ENCODE peak calls at places on chromosomes 11 and 22, in eight cellular contexts. One of them, this sample, is unnamed.

GRCh38 chr22:32623943-32624342 is 149.3 kb downstream of the FBXO7 start:
- DNase-seq in activated naive CD4-positive, alpha-beta T cell treated with anti-CD3 and anti-CD28 coated beads, Interleukin-2, amount 50 U/mL, for 16 hours: no peak
- DNase-seq in GM04504: peak
- DNase-seq in stimulated activated naive CD4-positive, alpha-beta T cell treated with Interleukin-2 at 50 U/mL for 16 hours: no peak
- DNase-seq in NCI-H1105: no peak
- DNase-seq in stimulated activated CD4-positive, alpha-beta T cell treated with anti-CD3 and anti-CD28 coated beads, TNF-alpha, amount 100 ng/mL, for 48 hours: no peak
- DNase-seq in Ammon's horn: no peak
- DNase-seq in AG10803: peak
- DNase-seq in this sample: peak

GRCh38 chr11:76662656-76663460 is 7.7 kb downstream of the LRRC32 start:
- DNase-seq in stimulated activated CD4-positive, alpha-beta T cell treated with anti-CD3 and anti-CD28 coated beads, TNF-alpha, amount 100 ng/mL, for 48 hours: no peak
- DNase-seq in GM04504: no peak
- DNase-seq in AG10803: no peak
- DNase-seq in Ammon's horn: no peak
- DNase-seq in stimulated activated naive CD4-positive, alpha-beta T cell treated with Interleukin-2 at 50 U/mL for 16 hours: no peak
- DNase-seq in NCI-H1105: no peak
- DNase-seq in activated naive CD4-positive, alpha-beta T cell treated with anti-CD3 and anti-CD28 coated beads, Interleukin-2, amount 50 U/mL, for 16 hours: no peak
- DNase-seq in this sample: no peak

GRCh38 chr11:63589000-63589399 is 25.2 kb downstream of the PLAAT3 start:
- DNase-seq in activated naive CD4-positive, alpha-beta T cell treated with anti-CD3 and anti-CD28 coated beads, Interleukin-2, amount 50 U/mL, for 16 hours: no peak
- DNase-seq in AG10803: no peak
- DNase-seq in Ammon's horn: no peak
- DNase-seq in GM04504: no peak
- DNase-seq in stimulated activated naive CD4-positive, alpha-beta T cell treated with Interleukin-2 at 50 U/mL for 16 hours: no peak
- DNase-seq in NCI-H1105: no peak
- DNase-seq in stimulated activated CD4-positive, alpha-beta T cell treated with anti-CD3 and anti-CD28 coated beads, TNF-alpha, amount 100 ng/mL, for 48 hours: no peak
- DNase-seq in this sample: no peak

GRCh38 chr11:117839234-117839882 is 14.8 kb upstream of the FXYD2 start:
- DNase-seq in Ammon's horn: no peak
- DNase-seq in stimulated activated naive CD4-positive, alpha-beta T cell treated with Interleukin-2 at 50 U/mL for 16 hours: no peak
- DNase-seq in AG10803: no peak
- DNase-seq in stimulated activated CD4-positive, alpha-beta T cell treated with anti-CD3 and anti-CD28 coated beads, TNF-alpha, amount 100 ng/mL, for 48 hours: no peak
- DNase-seq in activated naive CD4-positive, alpha-beta T cell treated with anti-CD3 and anti-CD28 coated beads, Interleukin-2, amount 50 U/mL, for 16 hours: no peak
- DNase-seq in GM04504: no peak
- DNase-seq in NCI-H1105: no peak
- DNase-seq in this sample: no peak

GRCh38 chr11:64348611-64349387 is 8.8 kb downstream of the CCDC88B start:
- DNase-seq in GM04504: no peak
- DNase-seq in NCI-H1105: no peak
- DNase-seq in Ammon's horn: no peak
- DNase-seq in activated naive CD4-positive, alpha-beta T cell treated with anti-CD3 and anti-CD28 coated beads, Interleukin-2, amount 50 U/mL, for 16 hours: no peak
- DNase-seq in AG10803: no peak
- DNase-seq in stimulated activated CD4-positive, alpha-beta T cell treated with anti-CD3 and anti-CD28 coated beads, TNF-alpha, amount 100 ng/mL, for 48 hours: no peak
- DNase-seq in stimulated activated naive CD4-positive, alpha-beta T cell treated with Interleukin-2 at 50 U/mL for 16 hours: no peak
- DNase-seq in this sample: no peak

GRCh38 chr11:73999581-74000306 is 9.1 kb downstream of the UCP3 start:
- DNase-seq in AG10803: no peak
- DNase-seq in GM04504: no peak
- DNase-seq in stimulated activated CD4-positive, alpha-beta T cell treated with anti-CD3 and anti-CD28 coated beads, TNF-alpha, amount 100 ng/mL, for 48 hours: no peak
- DNase-seq in activated naive CD4-positive, alpha-beta T cell treated with anti-CD3 and anti-CD28 coated beads, Interleukin-2, amount 50 U/mL, for 16 hours: no peak
- DNase-seq in NCI-H1105: no peak
- DNase-seq in Ammon's horn: no peak
- DNase-seq in stimulated activated naive CD4-positive, alpha-beta T cell treated with Interleukin-2 at 50 U/mL for 16 hours: no peak
- DNase-seq in this sample: no peak

GRCh38 chr11:120307476-120307875 is 17.6 kb upstream of the TLCD5 start:
- DNase-seq in stimulated activated naive CD4-positive, alpha-beta T cell treated with Interleukin-2 at 50 U/mL for 16 hours: no peak
- DNase-seq in Ammon's horn: no peak
- DNase-seq in AG10803: no peak
- DNase-seq in NCI-H1105: no peak
- DNase-seq in stimulated activated CD4-positive, alpha-beta T cell treated with anti-CD3 and anti-CD28 coated beads, TNF-alpha, amount 100 ng/mL, for 48 hours: no peak
- DNase-seq in activated naive CD4-positive, alpha-beta T cell treated with anti-CD3 and anti-CD28 coated beads, Interleukin-2, amount 50 U/mL, for 16 hours: no peak
- DNase-seq in GM04504: no peak
- DNase-seq in this sample: no peak

GRCh38 chr22:37212174-37212906 is at the start of gene SSTR3:
- DNase-seq in stimulated activated CD4-positive, alpha-beta T cell treated with anti-CD3 and anti-CD28 coated beads, TNF-alpha, amount 100 ng/mL, for 48 hours: no peak
- DNase-seq in Ammon's horn: peak
- DNase-seq in activated naive CD4-positive, alpha-beta T cell treated with anti-CD3 and anti-CD28 coated beads, Interleukin-2, amount 50 U/mL, for 16 hours: peak
- DNase-seq in GM04504: no peak
- DNase-seq in NCI-H1105: peak
- DNase-seq in AG10803: no peak
- DNase-seq in stimulated activated naive CD4-positive, alpha-beta T cell treated with Interleukin-2 at 50 U/mL for 16 hours: no peak
- DNase-seq in this sample: no peak

GRCh38 chr11:2509481-2510001 is 64.7 kb downstream of the KCNQ1 start:
- DNase-seq in GM04504: no peak
- DNase-seq in stimulated activated CD4-positive, alpha-beta T cell treated with anti-CD3 and anti-CD28 coated beads, TNF-alpha, amount 100 ng/mL, for 48 hours: no peak
- DNase-seq in Ammon's horn: peak
- DNase-seq in stimulated activated naive CD4-positive, alpha-beta T cell treated with Interleukin-2 at 50 U/mL for 16 hours: no peak
- DNase-seq in NCI-H1105: no peak
- DNase-seq in AG10803: no peak
- DNase-seq in activated naive CD4-positive, alpha-beta T cell treated with anti-CD3 and anti-CD28 coated beads, Interleukin-2, amount 50 U/mL, for 16 hours: no peak
- DNase-seq in this sample: no peak

GRCh38 chr11:78931891-78932290 is 357.2 kb upstream of the NARS2 start:
- DNase-seq in stimulated activated naive CD4-positive, alpha-beta T cell treated with Interleukin-2 at 50 U/mL for 16 hours: no peak
- DNase-seq in activated naive CD4-positive, alpha-beta T cell treated with anti-CD3 and anti-CD28 coated beads, Interleukin-2, amount 50 U/mL, for 16 hours: no peak
- DNase-seq in AG10803: no peak
- DNase-seq in Ammon's horn: no peak
- DNase-seq in GM04504: no peak
- DNase-seq in stimulated activated CD4-positive, alpha-beta T cell treated with anti-CD3 and anti-CD28 coated beads, TNF-alpha, amount 100 ng/mL, for 48 hours: no peak
- DNase-seq in NCI-H1105: no peak
- DNase-seq in this sample: no peak

GRCh38 chr22:49305215-49305965 is 522.3 kb downstream of the BRD1 start:
- DNase-seq in NCI-H1105: peak
- DNase-seq in stimulated activated CD4-positive, alpha-beta T cell treated with anti-CD3 and anti-CD28 coated beads, TNF-alpha, amount 100 ng/mL, for 48 hours: peak
- DNase-seq in AG10803: no peak
- DNase-seq in activated naive CD4-positive, alpha-beta T cell treated with anti-CD3 and anti-CD28 coated beads, Interleukin-2, amount 50 U/mL, for 16 hours: peak
- DNase-seq in GM04504: no peak
- DNase-seq in Ammon's horn: peak
- DNase-seq in stimulated activated naive CD4-positive, alpha-beta T cell treated with Interleukin-2 at 50 U/mL for 16 hours: peak
- DNase-seq in this sample: no peak

GRCh38 chr22:35349704-35350538 is 31.0 kb upstream of the HMOX1 start:
- DNase-seq in GM04504: no peak
- DNase-seq in stimulated activated CD4-positive, alpha-beta T cell treated with anti-CD3 and anti-CD28 coated beads, TNF-alpha, amount 100 ng/mL, for 48 hours: no peak
- DNase-seq in activated naive CD4-positive, alpha-beta T cell treated with anti-CD3 and anti-CD28 coated beads, Interleukin-2, amount 50 U/mL, for 16 hours: no peak
- DNase-seq in NCI-H1105: peak
- DNase-seq in Ammon's horn: peak
- DNase-seq in AG10803: peak
- DNase-seq in stimulated activated naive CD4-positive, alpha-beta T cell treated with Interleukin-2 at 50 U/mL for 16 hours: no peak
- DNase-seq in this sample: peak

GRCh38 chr11:2777396-2777795 is 77.6 kb upstream of the KCNQ1OT1 start:
- DNase-seq in activated naive CD4-positive, alpha-beta T cell treated with anti-CD3 and anti-CD28 coated beads, Interleukin-2, amount 50 U/mL, for 16 hours: no peak
- DNase-seq in stimulated activated naive CD4-positive, alpha-beta T cell treated with Interleukin-2 at 50 U/mL for 16 hours: no peak
- DNase-seq in stimulated activated CD4-positive, alpha-beta T cell treated with anti-CD3 and anti-CD28 coated beads, TNF-alpha, amount 100 ng/mL, for 48 hours: no peak
- DNase-seq in AG10803: peak
- DNase-seq in GM04504: no peak
- DNase-seq in NCI-H1105: no peak
- DNase-seq in Ammon's horn: no peak
- DNase-seq in this sample: peak

GRCh38 chr11:131121934-131122333 is 205.7 kb upstream of the SNX19 start:
- DNase-seq in GM04504: no peak
- DNase-seq in activated naive CD4-positive, alpha-beta T cell treated with anti-CD3 and anti-CD28 coated beads, Interleukin-2, amount 50 U/mL, for 16 hours: no peak
- DNase-seq in stimulated activated naive CD4-positive, alpha-beta T cell treated with Interleukin-2 at 50 U/mL for 16 hours: no peak
- DNase-seq in stimulated activated CD4-positive, alpha-beta T cell treated with anti-CD3 and anti-CD28 coated beads, TNF-alpha, amount 100 ng/mL, for 48 hours: no peak
- DNase-seq in NCI-H1105: no peak
- DNase-seq in Ammon's horn: no peak
- DNase-seq in AG10803: no peak
- DNase-seq in this sample: no peak

GRCh38 chr22:17086301-17086700 is 1.5 kb downstream of the IL17RA start:
- DNase-seq in stimulated activated naive CD4-positive, alpha-beta T cell treated with Interleukin-2 at 50 U/mL for 16 hours: peak
- DNase-seq in GM04504: no peak
- DNase-seq in AG10803: no peak
- DNase-seq in activated naive CD4-positive, alpha-beta T cell treated with anti-CD3 and anti-CD28 coated beads, Interleukin-2, amount 50 U/mL, for 16 hours: peak
- DNase-seq in NCI-H1105: no peak
- DNase-seq in Ammon's horn: no peak
- DNase-seq in stimulated activated CD4-positive, alpha-beta T cell treated with anti-CD3 and anti-CD28 coated beads, TNF-alpha, amount 100 ng/mL, for 48 hours: no peak
- DNase-seq in this sample: no peak

GRCh38 chr11:128424867-128425285 is 162.5 kb downstream of the ETS1 start:
- DNase-seq in Ammon's horn: no peak
- DNase-seq in GM04504: peak
- DNase-seq in activated naive CD4-positive, alpha-beta T cell treated with anti-CD3 and anti-CD28 coated beads, Interleukin-2, amount 50 U/mL, for 16 hours: no peak
- DNase-seq in NCI-H1105: no peak
- DNase-seq in stimulated activated naive CD4-positive, alpha-beta T cell treated with Interleukin-2 at 50 U/mL for 16 hours: no peak
- DNase-seq in stimulated activated CD4-positive, alpha-beta T cell treated with anti-CD3 and anti-CD28 coated beads, TNF-alpha, amount 100 ng/mL, for 48 hours: no peak
- DNase-seq in AG10803: peak
- DNase-seq in this sample: no peak

GRCh38 chr11:61581931-61582330 is 1.1 kb upstream of the SYT7 start:
- DNase-seq in activated naive CD4-positive, alpha-beta T cell treated with anti-CD3 and anti-CD28 coated beads, Interleukin-2, amount 50 U/mL, for 16 hours: no peak
- DNase-seq in GM04504: no peak
- DNase-seq in Ammon's horn: no peak
- DNase-seq in stimulated activated naive CD4-positive, alpha-beta T cell treated with Interleukin-2 at 50 U/mL for 16 hours: no peak
- DNase-seq in stimulated activated CD4-positive, alpha-beta T cell treated with anti-CD3 and anti-CD28 coated beads, TNF-alpha, amount 100 ng/mL, for 48 hours: no peak
- DNase-seq in NCI-H1105: no peak
- DNase-seq in AG10803: no peak
- DNase-seq in this sample: no peak

GRCh38 chr11:131397666-131398065 is 27.3 kb downstream of the NTM start:
- DNase-seq in NCI-H1105: no peak
- DNase-seq in Ammon's horn: no peak
- DNase-seq in stimulated activated CD4-positive, alpha-beta T cell treated with anti-CD3 and anti-CD28 coated beads, TNF-alpha, amount 100 ng/mL, for 48 hours: no peak
- DNase-seq in AG10803: no peak
- DNase-seq in GM04504: no peak
- DNase-seq in activated naive CD4-positive, alpha-beta T cell treated with anti-CD3 and anti-CD28 coated beads, Interleukin-2, amount 50 U/mL, for 16 hours: no peak
- DNase-seq in stimulated activated naive CD4-positive, alpha-beta T cell treated with Interleukin-2 at 50 U/mL for 16 hours: no peak
- DNase-seq in this sample: no peak

GRCh38 chr11:120432056-120433018 is 79.2 kb upstream of the GRIK4 start:
- DNase-seq in stimulated activated CD4-positive, alpha-beta T cell treated with anti-CD3 and anti-CD28 coated beads, TNF-alpha, amount 100 ng/mL, for 48 hours: no peak
- DNase-seq in GM04504: peak
- DNase-seq in Ammon's horn: peak
- DNase-seq in AG10803: peak
- DNase-seq in stimulated activated naive CD4-positive, alpha-beta T cell treated with Interleukin-2 at 50 U/mL for 16 hours: no peak
- DNase-seq in NCI-H1105: no peak
- DNase-seq in activated naive CD4-positive, alpha-beta T cell treated with anti-CD3 and anti-CD28 coated beads, Interleukin-2, amount 50 U/mL, for 16 hours: no peak
- DNase-seq in this sample: peak

GRCh38 chr11:77142091-77142975 is 14.3 kb downstream of the MYO7A start:
- DNase-seq in GM04504: no peak
- DNase-seq in NCI-H1105: no peak
- DNase-seq in activated naive CD4-positive, alpha-beta T cell treated with anti-CD3 and anti-CD28 coated beads, Interleukin-2, amount 50 U/mL, for 16 hours: no peak
- DNase-seq in stimulated activated CD4-positive, alpha-beta T cell treated with anti-CD3 and anti-CD28 coated beads, TNF-alpha, amount 100 ng/mL, for 48 hours: no peak
- DNase-seq in Ammon's horn: no peak
- DNase-seq in stimulated activated naive CD4-positive, alpha-beta T cell treated with Interleukin-2 at 50 U/mL for 16 hours: no peak
- DNase-seq in AG10803: no peak
- DNase-seq in this sample: no peak

GRCh38 chr11:22566293-22566692 is 59.3 kb downstream of the FANCF start:
- DNase-seq in NCI-H1105: no peak
- DNase-seq in GM04504: no peak
- DNase-seq in activated naive CD4-positive, alpha-beta T cell treated with anti-CD3 and anti-CD28 coated beads, Interleukin-2, amount 50 U/mL, for 16 hours: no peak
- DNase-seq in AG10803: no peak
- DNase-seq in stimulated activated naive CD4-positive, alpha-beta T cell treated with Interleukin-2 at 50 U/mL for 16 hours: no peak
- DNase-seq in stimulated activated CD4-positive, alpha-beta T cell treated with anti-CD3 and anti-CD28 coated beads, TNF-alpha, amount 100 ng/mL, for 48 hours: no peak
- DNase-seq in Ammon's horn: no peak
- DNase-seq in this sample: no peak

GRCh38 chr11:72333657-72334056 is 89.7 kb upstream of the PHOX2A start:
- DNase-seq in stimulated activated CD4-positive, alpha-beta T cell treated with anti-CD3 and anti-CD28 coated beads, TNF-alpha, amount 100 ng/mL, for 48 hours: no peak
- DNase-seq in AG10803: no peak
- DNase-seq in GM04504: no peak
- DNase-seq in activated naive CD4-positive, alpha-beta T cell treated with anti-CD3 and anti-CD28 coated beads, Interleukin-2, amount 50 U/mL, for 16 hours: peak
- DNase-seq in Ammon's horn: peak
- DNase-seq in stimulated activated naive CD4-positive, alpha-beta T cell treated with Interleukin-2 at 50 U/mL for 16 hours: no peak
- DNase-seq in NCI-H1105: no peak
- DNase-seq in this sample: peak

GRCh38 chr11:68550485-68550817 is 89.9 kb downstream of the PPP6R3 start:
- DNase-seq in activated naive CD4-positive, alpha-beta T cell treated with anti-CD3 and anti-CD28 coated beads, Interleukin-2, amount 50 U/mL, for 16 hours: no peak
- DNase-seq in stimulated activated CD4-positive, alpha-beta T cell treated with anti-CD3 and anti-CD28 coated beads, TNF-alpha, amount 100 ng/mL, for 48 hours: no peak
- DNase-seq in GM04504: no peak
- DNase-seq in stimulated activated naive CD4-positive, alpha-beta T cell treated with Interleukin-2 at 50 U/mL for 16 hours: peak
- DNase-seq in NCI-H1105: no peak
- DNase-seq in Ammon's horn: no peak
- DNase-seq in AG10803: peak
- DNase-seq in this sample: peak

GRCh38 chr22:43098356-43098755 is 9.2 kb upstream of the TTLL1 start:
- DNase-seq in stimulated activated CD4-positive, alpha-beta T cell treated with anti-CD3 and anti-CD28 coated beads, TNF-alpha, amount 100 ng/mL, for 48 hours: no peak
- DNase-seq in stimulated activated naive CD4-positive, alpha-beta T cell treated with Interleukin-2 at 50 U/mL for 16 hours: no peak
- DNase-seq in AG10803: no peak
- DNase-seq in GM04504: no peak
- DNase-seq in Ammon's horn: no peak
- DNase-seq in NCI-H1105: no peak
- DNase-seq in activated naive CD4-positive, alpha-beta T cell treated with anti-CD3 and anti-CD28 coated beads, Interleukin-2, amount 50 U/mL, for 16 hours: no peak
- DNase-seq in this sample: no peak

GRCh38 chr11:1534682-1535081 is 37.4 kb downstream of the DUSP8 start:
- DNase-seq in Ammon's horn: no peak
- DNase-seq in stimulated activated naive CD4-positive, alpha-beta T cell treated with Interleukin-2 at 50 U/mL for 16 hours: no peak
- DNase-seq in GM04504: no peak
- DNase-seq in NCI-H1105: no peak
- DNase-seq in stimulated activated CD4-positive, alpha-beta T cell treated with anti-CD3 and anti-CD28 coated beads, TNF-alpha, amount 100 ng/mL, for 48 hours: no peak
- DNase-seq in AG10803: peak
- DNase-seq in activated naive CD4-positive, alpha-beta T cell treated with anti-CD3 and anti-CD28 coated beads, Interleukin-2, amount 50 U/mL, for 16 hours: no peak
- DNase-seq in this sample: peak

GRCh38 chr11:47731466-47731865 is 16.3 kb upstream of the AGBL2 start:
- DNase-seq in GM04504: no peak
- DNase-seq in activated naive CD4-positive, alpha-beta T cell treated with anti-CD3 and anti-CD28 coated beads, Interleukin-2, amount 50 U/mL, for 16 hours: no peak
- DNase-seq in NCI-H1105: no peak
- DNase-seq in Ammon's horn: no peak
- DNase-seq in stimulated activated CD4-positive, alpha-beta T cell treated with anti-CD3 and anti-CD28 coated beads, TNF-alpha, amount 100 ng/mL, for 48 hours: no peak
- DNase-seq in stimulated activated naive CD4-positive, alpha-beta T cell treated with Interleukin-2 at 50 U/mL for 16 hours: no peak
- DNase-seq in AG10803: no peak
- DNase-seq in this sample: no peak

GRCh38 chr11:17012712-17013547 is 1.3 kb downstream of the PLEKHA7 start:
- DNase-seq in GM04504: no peak
- DNase-seq in AG10803: no peak
- DNase-seq in NCI-H1105: no peak
- DNase-seq in Ammon's horn: peak
- DNase-seq in stimulated activated CD4-positive, alpha-beta T cell treated with anti-CD3 and anti-CD28 coated beads, TNF-alpha, amount 100 ng/mL, for 48 hours: no peak
- DNase-seq in stimulated activated naive CD4-positive, alpha-beta T cell treated with Interleukin-2 at 50 U/mL for 16 hours: no peak
- DNase-seq in activated naive CD4-positive, alpha-beta T cell treated with anti-CD3 and anti-CD28 coated beads, Interleukin-2, amount 50 U/mL, for 16 hours: no peak
- DNase-seq in this sample: peak

GRCh38 chr11:1839924-1840779 is 1.4 kb downstream of the TNNI2 start:
- DNase-seq in NCI-H1105: no peak
- DNase-seq in GM04504: no peak
- DNase-seq in stimulated activated CD4-positive, alpha-beta T cell treated with anti-CD3 and anti-CD28 coated beads, TNF-alpha, amount 100 ng/mL, for 48 hours: no peak
- DNase-seq in activated naive CD4-positive, alpha-beta T cell treated with anti-CD3 and anti-CD28 coated beads, Interleukin-2, amount 50 U/mL, for 16 hours: no peak
- DNase-seq in stimulated activated naive CD4-positive, alpha-beta T cell treated with Interleukin-2 at 50 U/mL for 16 hours: no peak
- DNase-seq in AG10803: no peak
- DNase-seq in Ammon's horn: peak
- DNase-seq in this sample: no peak

GRCh38 chr22:24427500-24428164 is at the start of gene ADORA2A:
- DNase-seq in stimulated activated CD4-positive, alpha-beta T cell treated with anti-CD3 and anti-CD28 coated beads, TNF-alpha, amount 100 ng/mL, for 48 hours: peak
- DNase-seq in GM04504: no peak
- DNase-seq in NCI-H1105: no peak
- DNase-seq in Ammon's horn: no peak
- DNase-seq in stimulated activated naive CD4-positive, alpha-beta T cell treated with Interleukin-2 at 50 U/mL for 16 hours: peak
- DNase-seq in activated naive CD4-positive, alpha-beta T cell treated with anti-CD3 and anti-CD28 coated beads, Interleukin-2, amount 50 U/mL, for 16 hours: peak
- DNase-seq in AG10803: no peak
- DNase-seq in this sample: no peak

GRCh38 chr11:64861227-64861970 is 16.9 kb upstream of the CDC42BPG start:
- DNase-seq in GM04504: no peak
- DNase-seq in Ammon's horn: peak
- DNase-seq in AG10803: no peak
- DNase-seq in stimulated activated naive CD4-positive, alpha-beta T cell treated with Interleukin-2 at 50 U/mL for 16 hours: no peak
- DNase-seq in stimulated activated CD4-positive, alpha-beta T cell treated with anti-CD3 and anti-CD28 coated beads, TNF-alpha, amount 100 ng/mL, for 48 hours: no peak
- DNase-seq in activated naive CD4-positive, alpha-beta T cell treated with anti-CD3 and anti-CD28 coated beads, Interleukin-2, amount 50 U/mL, for 16 hours: no peak
- DNase-seq in NCI-H1105: no peak
- DNase-seq in this sample: no peak

GRCh38 chr11:118223576-118223975 is 1.2 kb downstream of the JAML start:
- DNase-seq in NCI-H1105: no peak
- DNase-seq in stimulated activated naive CD4-positive, alpha-beta T cell treated with Interleukin-2 at 50 U/mL for 16 hours: peak
- DNase-seq in stimulated activated CD4-positive, alpha-beta T cell treated with anti-CD3 and anti-CD28 coated beads, TNF-alpha, amount 100 ng/mL, for 48 hours: no peak
- DNase-seq in activated naive CD4-positive, alpha-beta T cell treated with anti-CD3 and anti-CD28 coated beads, Interleukin-2, amount 50 U/mL, for 16 hours: no peak
- DNase-seq in Ammon's horn: no peak
- DNase-seq in GM04504: no peak
- DNase-seq in AG10803: no peak
- DNase-seq in this sample: no peak

GRCh38 chr11:808427-809286 is 1.1 kb upstream of the RPLP2 start:
- DNase-seq in activated naive CD4-positive, alpha-beta T cell treated with anti-CD3 and anti-CD28 coated beads, Interleukin-2, amount 50 U/mL, for 16 hours: no peak
- DNase-seq in AG10803: no peak
- DNase-seq in stimulated activated CD4-positive, alpha-beta T cell treated with anti-CD3 and anti-CD28 coated beads, TNF-alpha, amount 100 ng/mL, for 48 hours: no peak
- DNase-seq in NCI-H1105: no peak
- DNase-seq in Ammon's horn: peak
- DNase-seq in GM04504: peak
- DNase-seq in stimulated activated naive CD4-positive, alpha-beta T cell treated with Interleukin-2 at 50 U/mL for 16 hours: peak
- DNase-seq in this sample: no peak

GRCh38 chr22:45903355-45904149 is 73.4 kb downstream of the WNT7B start:
- DNase-seq in stimulated activated naive CD4-positive, alpha-beta T cell treated with Interleukin-2 at 50 U/mL for 16 hours: no peak
- DNase-seq in stimulated activated CD4-positive, alpha-beta T cell treated with anti-CD3 and anti-CD28 coated beads, TNF-alpha, amount 100 ng/mL, for 48 hours: no peak
- DNase-seq in NCI-H1105: no peak
- DNase-seq in GM04504: no peak
- DNase-seq in AG10803: peak
- DNase-seq in Ammon's horn: no peak
- DNase-seq in activated naive CD4-positive, alpha-beta T cell treated with anti-CD3 and anti-CD28 coated beads, Interleukin-2, amount 50 U/mL, for 16 hours: no peak
- DNase-seq in this sample: peak

GRCh38 chr11:115918579-115918978 is 414.4 kb upstream of the CADM1 start:
- DNase-seq in activated naive CD4-positive, alpha-beta T cell treated with anti-CD3 and anti-CD28 coated beads, Interleukin-2, amount 50 U/mL, for 16 hours: no peak
- DNase-seq in Ammon's horn: no peak
- DNase-seq in stimulated activated CD4-positive, alpha-beta T cell treated with anti-CD3 and anti-CD28 coated beads, TNF-alpha, amount 100 ng/mL, for 48 hours: no peak
- DNase-seq in stimulated activated naive CD4-positive, alpha-beta T cell treated with Interleukin-2 at 50 U/mL for 16 hours: no peak
- DNase-seq in GM04504: no peak
- DNase-seq in AG10803: no peak
- DNase-seq in NCI-H1105: no peak
- DNase-seq in this sample: no peak

This sample was measured in astrocyte.